ENCODE peak calls at places on chromosomes 3 and 15, in four cellular contexts. J is CD4-positive, CD25-positive, alpha-beta regulatory T cell; R is IMR-90; V is lung. Q is an unnamed sample.

GRCh38 chr15:76903251-76903681 is 1.9 kb downstream of the SCAPER start:
- DNase-seq in V (no peak), J (peak), R (peak), Q (no peak)

GRCh38 chr3:80338366-80338765 is 570.6 kb upstream of the ROBO1 start:
- DNase-seq in R (no peak), V (no peak), J (no peak), Q (no peak)

GRCh38 chr15:36361351-36361870 is 218.0 kb upstream of the CDIN1 start:
- DNase-seq in R (peak), V (no peak), J (no peak), Q (no peak)

GRCh38 chr3:86948840-86949239 is 42.1 kb downstream of the VGLL3 start:
- DNase-seq in V (no peak), R (peak), J (no peak), Q (no peak)

GRCh38 chr3:111212511-111212910 is 140.9 kb downstream of the NECTIN3 start:
- DNase-seq in V (no peak), J (no peak), R (no peak), Q (no peak)

GRCh38 chr3:48125026-48125704 is 63.1 kb downstream of the CDC25A start:
- DNase-seq in V (no peak), R (peak), J (no peak), Q (no peak)

GRCh38 chr3:129579991-129580390 is 26.5 kb downstream of the PLXND1 start:
- DNase-seq in V (no peak), R (no peak), J (no peak), Q (no peak)

GRCh38 chr3:10224794-10225660 is 23.2 kb upstream of the TATDN2 start:
- DNase-seq in R (peak), J (peak), V (peak), Q (peak)

GRCh38 chr15:92069308-92070244 is 216.1 kb downstream of the SLCO3A1 start:
- DNase-seq in R (peak), J (no peak), V (peak), Q (no peak)

GRCh38 chr3:27431116-27431515 is 53.1 kb downstream of the SLC4A7 start:
- DNase-seq in R (peak), V (peak), J (no peak), Q (no peak)

GRCh38 chr3:140493271-140493670 is 184.6 kb upstream of the TRIM42 start:
- DNase-seq in J (no peak), R (no peak), V (no peak), Q (no peak)

GRCh38 chr15:39300451-39301153 is 280.3 kb upstream of the THBS1 start:
- DNase-seq in J (no peak), V (no peak), R (peak), Q (no peak)

GRCh38 chr3:149581248-149581647 is 76.6 kb downstream of the WWTR1 start:
- DNase-seq in J (no peak), V (no peak), R (no peak), Q (no peak)

GRCh38 chr3:127074900-127075360 is 92.0 kb downstream of the PLXNA1 start:
- DNase-seq in R (peak), J (no peak), V (no peak), Q (no peak)

GRCh38 chr3:11391930-11392688 is 119.9 kb downstream of the ATG7 start:
- DNase-seq in J (no peak), V (no peak), R (peak), Q (no peak)

DNA sequence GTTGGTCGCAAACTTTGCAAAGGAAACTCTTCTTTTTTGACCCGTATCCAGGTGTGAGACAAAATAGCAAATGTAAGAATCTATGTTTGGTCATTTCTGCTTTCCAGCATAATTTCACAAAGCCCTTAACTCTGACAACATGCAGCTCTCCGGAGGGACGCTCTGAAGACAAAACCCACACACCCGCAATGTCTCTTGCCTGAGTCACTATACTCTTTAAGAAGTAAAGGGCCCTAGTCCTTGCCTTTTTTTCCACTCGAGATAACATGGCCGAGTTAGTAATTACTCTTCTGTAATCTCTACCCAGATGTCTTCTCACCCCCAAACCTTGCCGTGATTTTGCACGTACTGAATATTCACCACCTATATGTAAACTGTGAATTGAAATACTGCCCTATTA is 115.7 kb upstream of the ADAMTS9 start:
- DNase-seq in R (no peak), V (no peak), J (no peak), Q (no peak)
- H3K27ac ChIP-seq in R (no peak), V (no peak), J (no peak), Q (no peak)

GRCh38 chr15:51876169-51876568 is 46.7 kb downstream of the TMOD3 start:
- DNase-seq in V (no peak), R (no peak), J (no peak), Q (no peak)

GRCh38 chr15:51878446-51879386 is 49.3 kb downstream of the TMOD3 start:
- DNase-seq in R (peak), J (no peak), V (no peak), Q (no peak)

GRCh38 chr15:51879555-51879954 is 50.1 kb downstream of the TMOD3 start:
- DNase-seq in V (no peak), R (peak), J (no peak), Q (no peak)

GRCh38 chr15:51870774-51871173 is 41.3 kb downstream of the TMOD3 start:
- DNase-seq in R (no peak), V (no peak), J (no peak), Q (no peak)

DNA sequence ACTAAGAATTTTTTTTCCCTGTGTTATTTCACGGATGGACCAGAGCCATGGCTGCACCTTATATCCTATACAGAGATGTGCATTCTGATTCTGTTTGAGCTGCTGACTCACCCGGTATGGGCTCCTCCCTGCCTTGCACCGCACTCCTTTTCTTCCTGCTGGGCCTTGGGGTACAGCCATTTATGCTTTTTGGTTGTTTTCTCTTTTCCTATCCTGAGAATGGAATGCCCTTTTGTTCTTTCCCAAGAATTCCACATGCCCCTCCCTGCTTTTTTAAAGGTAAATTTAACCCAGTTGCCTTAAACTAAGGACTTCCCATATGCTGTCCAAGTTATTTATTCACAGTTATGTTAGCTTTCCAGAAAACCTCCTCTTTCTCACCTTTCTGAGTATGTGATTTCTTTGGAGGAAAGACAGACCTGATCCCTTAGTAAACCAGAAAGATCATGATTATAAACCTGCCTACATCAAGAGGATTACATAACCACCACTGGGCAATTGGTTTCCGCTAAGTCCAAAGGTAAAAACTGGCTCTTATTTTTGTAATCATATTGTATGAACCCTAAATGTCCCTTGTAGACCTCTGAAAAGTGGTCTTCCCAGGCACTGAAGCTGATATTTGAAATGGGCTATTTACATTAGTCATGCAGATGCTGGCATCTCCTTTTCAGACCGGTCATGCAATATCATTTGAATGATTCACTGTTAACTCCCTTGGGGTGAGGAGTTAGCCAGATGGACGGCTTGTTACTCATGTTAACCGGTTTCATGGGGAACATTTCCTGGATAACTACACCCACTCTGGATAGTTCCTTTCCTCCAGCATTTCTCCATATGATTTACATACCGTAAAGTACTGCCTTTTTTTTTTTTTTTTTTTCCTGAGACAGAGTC is 45.5 kb downstream of the TMOD3 start:
- DNase-seq in J (no peak), R (peak), V (no peak), Q (no peak)
- H3K27ac ChIP-seq in J (no peak), R (peak), V (peak), Q (no peak)

GRCh38 chr15:65089206-65089824 is 12.8 kb downstream of the KBTBD13 start:
- DNase-seq in R (peak), V (peak), J (no peak), Q (no peak)

GRCh38 chr15:65092911-65093792 is 16.6 kb downstream of the KBTBD13 start:
- DNase-seq in V (no peak), J (no peak), R (no peak), Q (no peak)

GRCh38 chr15:65094294-65094995 is 17.9 kb downstream of the KBTBD13 start:
- DNase-seq in V (no peak), J (no peak), R (no peak), Q (no peak)

GRCh38 chr15:65095011-65095746 is 18.6 kb downstream of the KBTBD13 start:
- DNase-seq in J (no peak), V (no peak), R (no peak), Q (no peak)

DNA sequence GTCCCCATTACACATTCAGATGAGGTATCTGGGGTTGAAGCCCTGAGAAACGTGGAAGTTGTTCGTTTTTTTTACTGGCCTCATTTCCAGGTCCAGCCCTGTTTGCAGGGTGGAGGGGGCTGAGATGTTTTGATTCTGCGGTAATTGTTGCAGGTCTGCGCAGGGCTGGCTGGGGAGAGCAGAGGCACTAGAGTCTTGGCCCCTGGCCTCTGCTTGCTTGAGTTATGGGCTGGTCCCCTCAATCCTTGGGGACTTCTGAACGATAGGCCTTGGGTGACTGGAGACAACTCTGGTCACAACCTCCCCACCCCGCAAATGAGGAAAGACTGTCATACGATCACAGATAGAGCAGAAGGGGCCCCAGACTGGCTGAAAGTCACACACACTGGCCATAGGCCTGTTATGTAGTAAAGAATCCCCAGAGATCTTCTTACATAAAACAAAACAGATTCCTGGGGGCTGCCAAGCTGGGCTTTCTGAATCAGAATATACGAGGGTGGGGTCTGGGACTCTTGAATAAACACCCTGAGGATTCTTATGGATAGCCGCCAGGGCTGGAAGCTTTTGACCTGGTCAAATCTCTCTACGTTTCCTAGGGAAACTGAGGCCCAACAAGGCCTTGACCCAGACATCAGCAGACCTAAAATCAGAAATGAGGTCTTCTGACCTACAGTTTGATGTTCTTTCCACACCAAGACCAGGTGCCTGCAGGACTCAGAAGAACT is 15.7 kb downstream of the KBTBD13 start:
- DNase-seq in J (no peak), R (no peak), V (no peak), Q (no peak)
- H3K27ac ChIP-seq in J (no peak), R (peak), V (peak), Q (no peak)

DNA sequence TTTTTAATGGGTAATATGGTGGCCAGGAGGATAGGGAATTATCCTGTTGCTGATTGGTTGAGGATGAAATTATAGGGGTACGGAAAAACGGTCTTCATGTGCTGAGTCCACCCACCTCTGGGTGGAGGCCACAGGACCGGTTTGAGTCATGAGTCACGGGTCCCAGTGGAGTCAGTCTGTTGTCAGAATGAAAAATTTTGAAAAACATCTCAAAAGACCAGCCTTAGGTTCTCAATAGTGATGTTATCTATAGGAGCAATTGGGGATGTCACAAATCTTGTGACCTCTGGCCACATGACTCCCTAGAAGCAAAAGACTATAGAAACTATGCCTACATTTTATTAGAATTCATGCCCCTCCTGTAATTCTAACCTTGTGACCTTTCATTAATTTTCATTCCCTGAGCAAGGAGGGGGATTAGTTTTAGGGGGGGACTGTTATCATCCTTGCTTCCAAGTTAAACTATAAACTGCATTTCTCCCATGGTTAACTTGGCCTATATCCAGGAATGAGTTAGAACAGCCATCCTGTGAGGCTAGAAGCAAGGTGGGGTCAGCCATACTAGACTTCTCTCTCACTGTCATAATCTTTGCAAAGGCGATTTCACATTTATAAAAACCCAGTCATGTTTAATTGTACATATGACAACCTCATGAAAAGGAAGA is 101.2 kb downstream of the TCF12 start:
- DNase-seq in J (no peak), V (no peak), R (no peak), Q (no peak)
- H3K27ac ChIP-seq in J (no peak), V (no peak), R (no peak), Q (no peak)

GRCh38 chr15:95292790-95293450 is 1037.6 kb upstream of the NR2F2 start:
- DNase-seq in V (no peak), R (no peak), J (no peak), Q (no peak)
- H3K27ac ChIP-seq in V (no peak), R (peak), J (no peak), Q (no peak)

GRCh38 chr15:45631831-45632230 is 3.0 kb upstream of the SQOR start:
- DNase-seq in J (no peak), V (no peak), R (peak), Q (no peak)
- H3K27ac ChIP-seq in J (no peak), V (peak), R (peak), Q (no peak)